ENCODE peak calls at places on chromosomes 11 and 22, in seven cellular contexts. J is left cardiac atrium, C is endothelial cell of umbilical vein, Y is skeletal muscle cell, W is pulmonary artery endothelial cell, N is neuronal stem cell, M is GOT3. E is an unnamed sample.

GRCh38 chr11:129946256-129946655 is 50.9 kb upstream of the NFRKB start:
- DNase-seq in W (no peak), Y (no peak), M (no peak), J (no peak), C (no peak), N (no peak), E (no peak)

GRCh38 chr11:123122341-123122740 is 60.4 kb upstream of the HSPA8 start:
- DNase-seq in W (no peak), M (no peak), N (no peak), Y (peak), J (peak), C (no peak), E (peak)

GRCh38 chr11:74754507-74755255 is 6.0 kb downstream of the RNF169 start:
- DNase-seq in J (no peak), N (no peak), C (peak), Y (peak), M (no peak), W (peak), E (no peak)

GRCh38 chr11:57300785-57301184 is 24.0 kb downstream of the TNKS1BP1 start:
- DNase-seq in C (no peak), N (no peak), W (no peak), M (no peak), J (no peak), Y (no peak), E (no peak)

GRCh38 chr11:69912911-69913451 is 93.8 kb upstream of the FGF3 start:
- DNase-seq in J (no peak), N (no peak), C (no peak), Y (no peak), W (no peak), M (no peak), E (no peak)

GRCh38 chr11:108009497-108010360 is 1.0 kb downstream of the CUL5 start:
- DNase-seq in J (no peak), C (peak), M (no peak), W (no peak), N (no peak), Y (no peak), E (no peak)

GRCh38 chr11:117759305-117759704 is 37.7 kb downstream of the DSCAML1 start:
- DNase-seq in C (no peak), M (no peak), Y (no peak), J (no peak), N (no peak), W (no peak), E (no peak)

GRCh38 chr22:38238519-38239051 is 34.2 kb downstream of the TMEM184B start:
- DNase-seq in N (no peak), C (no peak), J (peak), W (no peak), M (no peak), Y (peak), E (no peak)

GRCh38 chr22:20867179-20868099 is 8.6 kb downstream of the SNAP29 start:
- DNase-seq in N (peak), C (peak), M (no peak), J (peak), W (no peak), Y (no peak), E (no peak)

GRCh38 chr11:28963189-28963588 is 855.0 kb downstream of the METTL15 start:
- DNase-seq in J (no peak), M (no peak), N (no peak), C (no peak), Y (peak), W (no peak), E (no peak)

GRCh38 chr11:119445850-119446249 is 22.9 kb upstream of the THY1 start:
- DNase-seq in N (no peak), J (no peak), C (no peak), W (no peak), Y (no peak), M (no peak), E (no peak)

GRCh38 chr11:72974487-72975205 is 160.4 kb downstream of the ATG16L2 start:
- DNase-seq in W (no peak), J (no peak), Y (no peak), C (no peak), N (no peak), M (no peak), E (no peak)

GRCh38 chr22:32413715-32414114 is 1.7 kb upstream of the RTCB start:
- DNase-seq in N (no peak), W (no peak), J (no peak), C (peak), M (no peak), Y (no peak), E (no peak)

GRCh38 chr22:41984006-41984405 is 14.6 kb upstream of the WBP2NL start:
- DNase-seq in Y (no peak), M (no peak), C (no peak), J (no peak), N (no peak), W (no peak), E (no peak)

GRCh38 chr22:47691152-47691895 is 928.9 kb downstream of the TBC1D22A start:
- DNase-seq in J (no peak), Y (no peak), N (no peak), C (no peak), M (no peak), W (no peak), E (no peak)

GRCh38 chr11:58301576-58301975 is 33.5 kb upstream of the OR10W1 start:
- DNase-seq in Y (peak), W (no peak), J (no peak), N (no peak), C (no peak), M (no peak), E (no peak)

GRCh38 chr11:130555251-130555841 is 106.9 kb downstream of the ADAMTS15 start:
- DNase-seq in C (no peak), W (no peak), M (no peak), N (no peak), J (peak), Y (no peak), E (no peak)

GRCh38 chr11:50174189-50174588 is 141.5 kb downstream of the OR4C45 start:
- DNase-seq in N (no peak), M (peak), W (no peak), J (no peak), C (no peak), Y (peak), E (no peak)

GRCh38 chr22:47174096-47174495 is 411.6 kb downstream of the TBC1D22A start:
- DNase-seq in W (no peak), C (no peak), J (no peak), M (no peak), Y (no peak), N (no peak), E (no peak)

GRCh38 chr22:28116261-28116673 is 197.2 kb upstream of the PITPNB start:
- DNase-seq in M (peak), C (no peak), N (no peak), W (no peak), J (peak), Y (peak), E (no peak)

GRCh38 chr11:1978865-1979473 is 18.7 kb downstream of the H19 start:
- DNase-seq in N (no peak), J (no peak), M (no peak), C (no peak), Y (no peak), W (no peak), E (no peak)

GRCh38 chr11:66144000-66144678 is 74.1 kb downstream of the PACS1 start:
- DNase-seq in J (no peak), W (no peak), C (no peak), N (no peak), M (no peak), Y (no peak), E (no peak)

GRCh38 chr22:27212617-27213177 is 555.3 kb downstream of the MIAT start:
- DNase-seq in Y (peak), J (peak), W (peak), C (peak), N (no peak), M (peak), E (peak)

E was measured in omental fat pad.